ENCODE peak calls at places on chromosomes 1 and 21, in six cellular contexts. P is uterus, C is IMR-90, R is ovary, H is K562, I is H9. D is an unnamed sample.

GRCh38 chr1:59750612-59751395 is 63.9 kb upstream of the HOOK1 start:
- DNase-seq in I (no peak), P (peak; percentile 86), H (no peak), R (peak; percentile 49), C (peak; percentile 94), D (no peak)

GRCh38 chr1:244386595-244386994 is 65.1 kb downstream of the ADSS2 start:
- DNase-seq in P (no peak), H (no peak), I (no peak), C (peak; percentile 37), R (no peak), D (no peak)

GRCh38 chr1:51960262-51960661 is 30.2 kb downstream of the RAB3B start:
- DNase-seq in R (no peak), C (no peak), P (no peak), H (no peak), I (peak; percentile 32), D (no peak)

GRCh38 chr1:39656416-39656815 is 15.5 kb downstream of the NT5C1A start:
- DNase-seq in P (no peak), R (no peak), H (no peak), I (no peak), C (no peak), D (no peak)

GRCh38 chr1:206954616-206955342 is 8.5 kb upstream of the PIGR start:
- DNase-seq in R (no peak), P (no peak), I (no peak), H (no peak), C (no peak), D (no peak)

GRCh38 chr1:228288536-228289238 is 80.8 kb downstream of the OBSCN start:
- DNase-seq in R (no peak), P (no peak), H (no peak), I (no peak), C (no peak), D (no peak)

GRCh38 chr21:44755227-44755626 is 43.9 kb upstream of the TSPEAR start:
- DNase-seq in C (no peak), I (peak; percentile 8), R (no peak), H (peak; percentile 65), P (no peak), D (no peak)

GRCh38 chr1:233673947-233674431 is 60.1 kb downstream of the KCNK1 start:
- DNase-seq in H (peak; percentile 36), R (no peak), P (no peak), I (no peak), C (peak; percentile 13), D (no peak)

GRCh38 chr1:112614460-112615065 is 4.4 kb downstream of the ST7L start:
- DNase-seq in H (no peak), I (no peak), P (no peak), C (peak; percentile 64), R (no peak), D (no peak)

GRCh38 chr1:196481616-196482015 is 126.6 kb downstream of the KCNT2 start:
- DNase-seq in P (no peak), C (peak; percentile 7), R (no peak), H (no peak), I (no peak), D (no peak)

GRCh38 chr1:151067185-151067584 is 3.4 kb upstream of the GABPB2 start:
- DNase-seq in I (no peak), H (no peak), R (no peak), C (no peak), P (no peak), D (no peak)

GRCh38 chr1:30328401-30329262 is 394.8 kb downstream of the MATN1 start:
- DNase-seq in I (no peak), C (no peak), R (no peak), H (no peak), P (no peak), D (no peak)

GRCh38 chr1:50424045-50424939 is 1.0 kb upstream of the DMRTA2 start:
- DNase-seq in H (no peak), R (no peak), C (no peak), I (no peak), P (no peak), D (no peak)
- H3K27me3 ChIP-seq in H (peaks cover 76% of the 10 kb centered on the region), R (peaks cover 29% of the 10 kb centered on the region), C (peaks cover 93% of the 10 kb centered on the region), I (peaks cover 94% of the 10 kb centered on the region), P (peaks cover 91% of the 10 kb centered on the region), D (peaks cover 100% of the 10 kb centered on the region)

GRCh38 chr1:54296666-54297065 is 96.7 kb downstream of the MRPL37 start:
- DNase-seq in P (no peak), R (no peak), C (no peak), I (no peak), H (no peak), D (no peak)

GRCh38 chr1:54300395-54300794 is 100.4 kb downstream of the MRPL37 start:
- DNase-seq in R (no peak), H (no peak), P (no peak), C (no peak), I (no peak), D (no peak)

GRCh38 chr1:54298284-54299033 is 98.5 kb downstream of the MRPL37 start:
- DNase-seq in P (no peak), C (peak; percentile 51), H (no peak), R (no peak), I (no peak), D (no peak)

GRCh38 chr1:54299037-54299436 is 99.1 kb downstream of the MRPL37 start:
- DNase-seq in H (no peak), C (no peak), I (no peak), R (no peak), P (peak; percentile 62), D (peak; percentile 37)

DNA sequence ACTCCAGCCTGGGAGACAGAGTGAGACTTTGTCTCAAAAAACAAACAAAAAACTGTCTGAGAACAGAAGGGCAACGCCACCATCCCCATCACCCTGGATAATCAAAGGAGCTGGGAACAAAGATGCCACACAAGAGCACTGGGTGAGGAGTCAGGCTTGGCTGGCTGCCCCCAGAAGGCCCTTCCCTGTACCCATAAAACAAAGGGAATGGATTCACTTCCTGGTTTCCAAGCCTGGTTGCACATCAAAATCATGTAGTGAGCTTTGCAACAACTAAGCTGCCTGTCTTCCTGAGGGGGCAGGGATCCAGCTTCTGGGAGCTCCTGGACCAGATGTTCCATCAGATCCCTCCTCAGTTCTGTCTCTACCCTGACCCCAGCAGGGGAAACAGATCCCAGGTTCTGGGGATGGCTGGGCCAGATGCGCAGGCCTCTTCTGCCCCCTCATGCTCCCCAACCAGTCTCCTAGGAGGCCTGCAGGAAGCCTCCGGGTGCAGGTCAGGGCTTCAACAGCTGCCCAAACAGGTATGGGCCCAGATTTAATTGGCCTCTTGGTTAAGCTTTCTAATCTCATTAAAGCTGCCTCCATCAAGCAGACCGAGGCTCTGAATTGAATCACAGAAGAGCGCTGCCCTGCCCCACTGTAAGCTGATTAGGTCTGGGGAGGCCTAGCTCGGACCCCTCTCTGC is 97.8 kb downstream of the MRPL37 start:
- DNase-seq in I (no peak), C (no peak), H (no peak), P (no peak), R (no peak), D (no peak)
- H3K4me1 ChIP-seq in I (peaks cover 15% of the 10 kb centered on the region), C (peaks cover 32% of the 10 kb centered on the region), H (peaks cover 15% of the 10 kb centered on the region), P (peaks cover 12% of the 10 kb centered on the region), R (peaks cover 68% of the 10 kb centered on the region), D (peaks cover 50% of the 10 kb centered on the region)

DNA sequence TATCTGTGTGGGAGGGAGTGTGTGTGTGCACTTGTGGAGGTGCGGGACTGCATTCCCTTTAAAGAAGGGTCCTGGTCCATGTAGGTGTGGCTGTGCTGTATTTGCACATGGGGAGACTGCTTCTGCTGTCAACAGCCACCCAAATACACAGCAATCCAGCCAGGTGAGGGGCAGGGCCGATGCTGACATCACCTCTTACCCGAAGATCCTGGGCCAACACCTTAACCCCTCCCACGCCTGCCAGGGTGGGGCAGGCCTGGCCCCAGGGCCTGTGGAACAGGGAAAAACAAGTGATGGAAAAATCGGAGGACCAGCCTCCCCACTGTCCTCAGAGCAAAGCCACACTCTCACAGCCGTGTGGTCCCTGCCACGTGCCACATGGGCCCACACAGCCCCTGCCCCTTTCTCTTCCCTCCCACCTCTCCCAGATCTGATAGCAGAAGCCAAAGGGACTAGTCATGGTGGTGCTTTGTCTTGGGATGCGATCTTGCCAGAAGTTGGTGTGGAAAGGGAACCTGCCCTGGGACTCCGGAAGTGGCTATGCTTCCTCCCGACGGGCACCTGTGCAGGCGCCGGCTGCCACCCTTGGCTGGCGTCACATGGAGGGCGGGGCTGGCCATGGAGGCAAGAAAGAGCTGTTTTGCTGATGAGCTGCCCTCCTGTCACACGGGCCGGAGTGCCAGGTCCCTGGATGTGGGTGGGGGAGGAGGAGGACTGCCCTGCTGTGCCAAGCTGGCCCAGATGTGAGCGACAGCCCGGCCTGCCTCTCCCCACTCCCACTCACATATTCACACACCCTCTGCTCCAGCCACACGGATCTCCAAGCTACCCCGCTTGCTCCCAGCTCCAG is 7.8 kb upstream of the CASZ1 start:
- DNase-seq in R (no peak), H (no peak), C (no peak), I (no peak), P (no peak), D (no peak)
- H3K27me3 ChIP-seq in R (no peaks in the 10 kb centered on the region), H (peaks cover 45% of the 10 kb centered on the region), C (peaks cover 79% of the 10 kb centered on the region), I (no peaks in the 10 kb centered on the region), P (no peaks in the 10 kb centered on the region), D (peaks cover 24% of the 10 kb centered on the region)

GRCh38 chr1:41466146-41466545 is 18.3 kb downstream of the EDN2 start:
- DNase-seq in R (no peak), C (no peak), P (no peak), I (no peak), H (no peak), D (no peak)

GRCh38 chr1:41463516-41463915 is 21.0 kb downstream of the EDN2 start:
- DNase-seq in H (no peak), P (no peak), C (no peak), I (no peak), R (no peak), D (no peak)

GRCh38 chr1:41464886-41465285 is 19.6 kb downstream of the EDN2 start:
- DNase-seq in R (no peak), I (no peak), P (no peak), C (no peak), H (no peak), D (no peak)

GRCh38 chr1:41467673-41468072 is 16.8 kb downstream of the EDN2 start:
- DNase-seq in C (no peak), P (no peak), H (no peak), R (no peak), I (no peak), D (no peak)

DNA sequence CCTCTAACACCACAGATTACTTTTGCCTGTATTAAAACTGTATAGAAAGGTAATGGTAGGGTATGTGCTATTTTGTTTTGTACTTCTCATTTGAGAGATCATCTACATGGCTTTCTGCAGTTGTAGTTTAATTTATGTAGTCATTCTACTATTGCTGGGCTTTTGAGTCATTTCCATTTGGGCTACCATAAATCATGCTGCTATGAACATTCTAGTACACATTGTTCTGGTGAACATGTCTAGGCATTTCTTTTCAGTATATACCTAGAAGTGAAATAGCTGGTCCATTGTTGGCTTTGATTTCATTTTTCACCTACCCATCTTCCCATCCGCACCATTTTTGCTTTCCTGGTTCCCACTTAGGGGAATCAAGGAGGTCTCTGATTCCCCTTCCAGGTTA is 18.7 kb downstream of the EDN2 start:
- DNase-seq in P (no peak), H (no peak), R (no peak), C (no peak), I (no peak), D (no peak)
- H3K4me1 ChIP-seq in P (no peaks in the 10 kb centered on the region), H (no peaks in the 10 kb centered on the region), R (no peaks in the 10 kb centered on the region), C (no peaks in the 10 kb centered on the region), I (no peaks in the 10 kb centered on the region), D (no peaks in the 10 kb centered on the region)